ENCODE peak calls at places on chromosomes 5 and 9, in five cellular contexts. C, T, W, V and F are unnamed samples. For H3K4me1, the result is how much of the 10 kb centered on the place peaks cover.

GRCh38 chr5:35922468-35922867 is 16.0 kb downstream of the CAPSL start:
- DNase-seq in C (no peak), T (no peak), W (no peak), V (no peak), F (no peak)

GRCh38 chr5:42807722-42808447 is 3.8 kb downstream of the SELENOP start:
- DNase-seq in C (no peak), T (no peak), W (no peak), V (no peak), F (no peak)

GRCh38 chr5:157549283-157549629 is 26.3 kb downstream of the ADAM19 start:
- DNase-seq in C (no peak), T (peak), W (no peak), V (no peak), F (peak)

GRCh38 chr5:81081461-81081835 is 121.3 kb downstream of the RASGRF2 start:
- DNase-seq in C (no peak), T (no peak), W (no peak), V (no peak), F (no peak)

GRCh38 chr5:158410976-158411375 is 552.0 kb upstream of the CLINT1 start:
- DNase-seq in C (no peak), T (peak), W (no peak), V (no peak), F (no peak)

GRCh38 chr5:102749416-102750021 is 5.6 kb upstream of the PAM start:
- DNase-seq in C (peak), T (no peak), W (no peak), V (no peak), F (no peak)

GRCh38 chr9:129777769-129778130 is 24.9 kb upstream of the PTGES start:
- DNase-seq in C (no peak), T (no peak), W (no peak), V (no peak), F (no peak)

GRCh38 chr5:14980698-14981097 is 109.1 kb upstream of the ANKH start:
- DNase-seq in C (no peak), T (no peak), W (no peak), V (no peak), F (no peak)

GRCh38 chr5:152711996-152712395 is 306.9 kb upstream of the NMUR2 start:
- DNase-seq in C (no peak), T (peak), W (no peak), V (no peak), F (no peak)

GRCh38 chr9:110015759-110016158 is 192.2 kb downstream of the C9orf152 start:
- DNase-seq in C (peak), T (peak), W (no peak), V (no peak), F (peak)

GRCh38 chr5:127848098-127848497 is 144.9 kb downstream of the CCDC192 start:
- DNase-seq in C (no peak), T (no peak), W (no peak), V (no peak), F (no peak)

GRCh38 chr9:20144255-20144654 is 355.4 kb upstream of the SLC24A2 start:
- DNase-seq in C (no peak), T (no peak), W (no peak), V (peak), F (no peak)

GRCh38 chr5:153187503-153187902 is 303.0 kb upstream of the GRIA1 start:
- DNase-seq in C (no peak), T (no peak), W (no peak), V (no peak), F (no peak)

GRCh38 chr9:127319366-127320121 is 55.0 kb downstream of the GARNL3 start:
- DNase-seq in C (no peak), T (no peak), W (no peak), V (no peak), F (no peak)

DNA sequence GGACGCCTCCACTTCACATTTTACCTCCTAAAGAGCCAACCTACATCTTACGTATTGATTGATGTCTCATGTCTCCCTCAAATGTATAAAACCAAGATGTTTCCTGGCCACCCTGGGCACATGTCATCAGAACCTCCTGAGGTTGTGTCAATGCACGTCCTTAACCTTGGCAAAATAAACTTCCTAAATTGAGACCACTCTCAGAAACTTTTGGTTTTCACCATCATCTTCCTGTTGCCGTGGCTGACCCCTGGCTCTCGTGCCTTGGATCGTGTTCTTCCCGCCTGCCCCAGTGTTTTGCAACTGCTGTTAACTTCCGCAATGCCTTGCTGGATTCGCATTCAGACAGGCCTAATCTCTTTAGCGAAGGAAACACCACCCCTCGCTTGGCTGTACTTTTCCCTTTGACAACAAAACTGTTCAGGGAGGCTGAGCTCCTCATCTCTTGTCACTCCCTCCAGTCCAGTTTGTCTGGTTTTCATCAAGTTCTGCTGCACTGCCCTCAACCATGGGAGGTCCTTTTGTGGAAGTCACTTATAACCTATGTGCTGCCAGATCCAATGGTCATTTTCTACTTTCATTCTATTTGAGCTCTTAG is 1.2 kb upstream of the DAP start:
- DNase-seq in C (no peak), T (no peak), W (no peak), V (peak), F (peak)
- H3K9ac ChIP-seq in C (no peak), T (no peak), W (no peak), V (no peak), F (no peak)

GRCh38 chr5:138354387-138354786 is 1.9 kb downstream of the KDM3B start:
- DNase-seq in C (no peak), T (no peak), W (no peak), V (peak), F (no peak)

GRCh38 chr5:138352071-138352721 is at the start of gene KDM3B:
- DNase-seq in C (peak), T (peak), W (peak), V (peak), F (peak)

GRCh38 chr5:138353550-138353893 is 1.0 kb downstream of the KDM3B start:
- DNase-seq in C (no peak), T (peak), W (peak), V (no peak), F (no peak)

GRCh38 chr5:138351517-138351916 is 968 bp upstream of the KDM3B start:
- DNase-seq in C (no peak), T (no peak), W (no peak), V (no peak), F (no peak)

GRCh38 chr5:138352722-138353549 is 451 bp downstream of the KDM3B start:
- DNase-seq in C (no peak), T (peak), W (peak), V (peak), F (peak)
- H3K4me1 ChIP-seq in C (under half), T (under half), W (under half), V (under half), F (under half)

GRCh38 chr9:136544549-136545064 is 1.2 kb downstream of the NOTCH1 start:
- DNase-seq in C (no peak), T (peak), W (peak), V (peak), F (peak)

GRCh38 chr9:136545966-136546696 is at the start of gene NOTCH1:
- DNase-seq in C (peak), T (peak), W (peak), V (peak), F (peak)

GRCh38 chr9:136545065-136545965 is 533 bp downstream of the NOTCH1 start:
- DNase-seq in C (no peak), T (peak), W (peak), V (peak), F (no peak)

GRCh38 chr9:136547508-136548215 is 1.8 kb upstream of the NOTCH1 start:
- DNase-seq in C (no peak), T (no peak), W (no peak), V (no peak), F (no peak)

DNA sequence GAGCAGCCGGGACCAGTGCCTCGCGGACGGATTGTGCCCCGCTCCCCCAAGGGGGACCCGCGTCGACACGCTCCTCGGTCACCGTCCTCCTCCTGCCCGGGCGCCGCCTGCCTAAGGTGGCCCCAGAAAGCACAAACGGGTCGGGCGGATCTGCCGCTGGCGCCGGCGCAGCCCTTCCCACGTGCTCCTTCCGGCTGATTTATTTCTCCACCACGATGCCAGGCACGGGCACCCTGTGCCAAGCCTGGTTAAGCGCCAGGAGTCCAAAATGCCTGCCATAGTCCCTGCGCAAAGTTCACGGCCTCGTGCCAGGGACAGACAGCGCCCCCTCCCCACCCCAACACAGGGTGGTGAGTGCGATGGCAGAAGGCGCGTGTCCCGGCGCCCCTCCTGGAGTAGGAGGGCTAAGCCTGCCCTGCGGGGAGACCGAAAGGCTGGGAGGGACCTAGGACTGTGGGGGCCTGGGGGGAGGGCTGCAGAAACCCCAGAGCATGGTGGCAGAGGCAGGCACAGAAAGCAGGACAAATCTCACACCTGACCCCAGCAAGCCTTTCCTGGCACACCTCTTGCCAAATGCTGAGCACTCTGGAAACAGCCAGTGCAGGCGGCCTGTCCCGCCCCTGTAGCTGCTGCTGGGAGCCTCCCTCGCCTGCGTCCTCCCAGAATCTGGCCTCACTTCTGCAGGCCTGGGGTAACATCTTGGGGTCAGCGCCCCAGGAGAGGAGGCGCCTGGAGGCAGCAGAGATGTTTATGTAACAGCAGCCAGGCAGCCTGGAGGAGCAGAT is 1.0 kb upstream of the NOTCH1 start:
- DNase-seq in C (no peak), T (peak), W (peak), V (peak), F (peak)
- TF ChIP-seq EZH2phosphoT487 in C (no peak), T (no peak), W (no peak), V (no peak), F (no peak)

GRCh38 chr5:73365301-73365853 is 83.2 kb downstream of the FOXD1 start:
- DNase-seq in C (peak), T (peak), W (no peak), V (no peak), F (peak)

GRCh38 chr5:73363911-73364730 is 84.5 kb downstream of the FOXD1 start:
- DNase-seq in C (no peak), T (peak), W (no peak), V (no peak), F (peak)

GRCh38 chr5:73369283-73369682 is 79.3 kb downstream of the FOXD1 start:
- DNase-seq in C (no peak), T (peak), W (no peak), V (no peak), F (no peak)

GRCh38 chr5:73367650-73368049 is 80.9 kb downstream of the FOXD1 start:
- DNase-seq in C (no peak), T (peak), W (no peak), V (no peak), F (peak)

DNA sequence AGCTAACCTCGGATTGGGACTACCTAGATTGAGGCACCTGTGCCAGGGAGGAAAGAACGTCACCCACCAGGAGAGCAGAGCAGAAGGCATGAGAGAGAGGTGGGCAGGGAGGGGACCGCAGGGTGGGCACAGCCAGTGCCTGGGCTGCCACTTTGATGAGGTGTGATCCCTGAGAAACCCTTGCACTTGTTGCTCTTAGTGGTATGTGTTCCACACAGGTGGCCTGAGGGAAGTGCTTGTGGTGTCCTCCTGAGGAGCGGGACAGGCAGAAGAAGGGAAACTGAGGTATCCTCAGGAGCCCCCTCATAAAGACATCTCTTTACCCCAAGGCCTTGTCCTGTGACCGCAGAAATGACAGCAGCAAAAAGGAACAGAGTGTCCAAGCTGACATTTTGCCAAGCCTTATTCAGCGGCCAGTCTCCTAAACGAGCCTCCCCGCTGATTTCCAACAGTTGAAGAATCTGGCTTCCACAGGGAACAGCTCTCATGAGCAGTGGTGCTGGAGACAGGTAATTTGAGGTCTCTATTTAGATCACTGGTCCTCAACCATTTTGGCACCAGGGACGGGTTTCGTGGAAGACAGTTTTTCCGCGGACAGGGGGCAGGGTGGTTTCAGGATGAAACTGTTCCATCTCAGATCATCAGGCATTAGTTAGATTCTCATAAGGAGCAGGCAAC is 82.4 kb downstream of the FOXD1 start:
- DNase-seq in C (no peak), T (no peak), W (no peak), V (no peak), F (no peak)
- H3K9ac ChIP-seq in C (no peak), T (peak), W (peak), V (no peak), F (peak)

GRCh38 chr5:170747851-170748250 is 35.7 kb upstream of the GABRP start:
- DNase-seq in C (peak), T (peak), W (peak), V (peak), F (no peak)
- H3K4me1 ChIP-seq in C (under half), T (under half), W (half or more), V (under half), F (under half)

DNA sequence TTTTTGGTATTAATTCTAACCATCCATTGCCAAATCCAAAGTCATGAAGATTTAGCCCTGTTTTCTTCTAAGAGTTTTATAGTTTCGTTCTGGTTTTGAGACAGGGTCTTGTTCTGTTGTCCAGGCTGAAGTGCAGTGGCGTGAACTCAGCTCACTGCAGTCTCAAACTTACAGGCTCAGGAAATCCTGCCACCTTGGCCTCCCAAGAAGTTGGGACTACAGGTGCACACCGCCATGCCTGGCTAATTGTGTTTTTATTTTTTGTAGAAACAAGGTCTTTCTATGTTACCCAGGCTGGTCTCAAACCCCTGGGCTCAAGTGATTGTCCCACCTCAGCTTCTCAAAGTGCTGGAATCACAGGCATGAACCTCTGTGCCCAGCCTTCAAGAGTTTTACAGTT is 21.0 kb downstream of the ACTL7A start:
- DNase-seq in C (no peak), T (no peak), W (no peak), V (no peak), F (no peak)
- TF ChIP-seq EZH2phosphoT487 in C (no peak), T (no peak), W (no peak), V (no peak), F (no peak)

DNA sequence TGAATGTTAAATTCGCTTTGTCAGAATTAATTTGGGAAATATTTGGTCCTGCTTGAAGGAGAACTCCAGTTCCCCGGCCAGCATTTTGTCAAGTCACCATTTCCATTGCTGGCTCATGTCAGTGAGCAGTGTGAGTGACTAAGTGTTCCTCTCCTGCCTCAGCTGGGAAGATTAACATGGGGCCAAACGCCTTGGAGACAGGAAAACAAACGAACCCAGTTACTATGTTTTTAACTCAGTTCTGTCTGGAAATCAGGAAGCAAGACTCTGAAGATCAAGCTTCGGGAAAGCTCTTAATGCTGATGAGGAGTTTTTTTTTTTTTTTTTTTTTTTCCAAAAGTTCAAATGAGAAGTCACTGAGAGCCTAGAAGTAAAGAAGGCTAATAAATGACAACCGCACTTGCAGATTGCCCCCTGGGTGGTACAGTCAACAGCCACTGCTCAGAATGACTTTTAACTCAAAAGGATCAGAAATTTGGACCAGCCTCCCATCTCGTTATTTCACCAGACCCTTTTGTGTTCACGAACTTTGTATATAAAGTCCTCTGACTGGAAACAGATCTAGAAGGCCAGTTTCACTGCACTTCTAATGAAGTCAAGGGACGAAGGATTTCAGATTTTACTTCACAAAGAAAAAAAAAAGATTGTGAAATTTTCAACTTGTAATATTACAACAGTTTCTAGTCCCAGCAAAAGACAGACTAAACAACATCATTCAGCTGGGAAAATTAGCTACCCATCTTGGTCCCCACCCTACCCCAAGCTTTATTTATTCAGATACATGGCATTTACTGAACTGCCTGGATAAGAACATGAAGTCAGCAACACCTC is 121.3 kb downstream of the LHFPL2 start:
- DNase-seq in C (no peak), T (peak), W (no peak), V (peak), F (peak)
- H3K9ac ChIP-seq in C (no peak), T (peak), W (peak), V (no peak), F (peak)

DNA sequence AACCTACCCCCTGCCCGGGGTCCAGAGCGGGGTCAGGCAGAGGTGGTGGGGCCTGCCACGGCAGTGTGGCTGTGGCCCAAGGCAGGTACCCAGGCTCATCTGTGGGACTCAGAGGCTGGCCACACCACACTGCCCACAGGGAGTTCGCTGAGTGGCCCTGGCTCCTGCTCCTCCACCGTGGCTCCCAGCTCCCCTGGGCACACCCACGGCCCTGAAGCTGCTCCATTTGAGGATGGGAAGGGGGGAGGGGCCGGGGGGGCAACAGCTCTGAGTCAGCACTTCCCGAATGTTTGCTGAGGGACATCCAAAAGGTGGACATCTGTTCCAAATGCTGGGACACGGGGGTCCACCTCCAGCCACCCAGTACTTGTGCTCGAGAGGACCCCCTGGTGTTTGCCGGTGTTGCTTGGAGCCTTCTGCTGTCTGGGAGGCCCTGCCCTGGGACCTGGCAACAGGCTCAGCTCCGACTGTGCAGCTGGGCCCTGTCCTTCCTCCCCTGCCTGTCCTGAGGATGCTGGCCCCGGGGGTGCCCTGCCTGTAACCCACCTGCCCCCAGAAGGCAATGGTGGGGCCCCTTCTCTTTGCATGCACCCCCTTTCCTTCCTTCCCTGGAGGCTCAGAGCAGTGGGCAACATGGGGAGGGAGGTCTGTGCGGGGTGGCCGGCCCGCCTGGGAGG is 2.5 kb upstream of the NRARP start:
- DNase-seq in C (no peak), T (no peak), W (peak), V (peak), F (no peak)
- H3K4me1 ChIP-seq in C (under half), T (under half), W (under half), V (half or more), F (under half)

GRCh38 chr5:169945831-169946261 is 34.4 kb downstream of the INSYN2B start:
- DNase-seq in C (no peak), T (peak), W (peak), V (peak), F (peak)

GRCh38 chr5:169944922-169945675 is 35.2 kb downstream of the INSYN2B start:
- DNase-seq in C (no peak), T (peak), W (no peak), V (no peak), F (no peak)

GRCh38 chr5:169944115-169944514 is 36.2 kb downstream of the INSYN2B start:
- DNase-seq in C (no peak), T (no peak), W (no peak), V (no peak), F (no peak)

GRCh38 chr5:169950333-169950732 is 30.0 kb downstream of the INSYN2B start:
- DNase-seq in C (no peak), T (no peak), W (no peak), V (no peak), F (no peak)

DNA sequence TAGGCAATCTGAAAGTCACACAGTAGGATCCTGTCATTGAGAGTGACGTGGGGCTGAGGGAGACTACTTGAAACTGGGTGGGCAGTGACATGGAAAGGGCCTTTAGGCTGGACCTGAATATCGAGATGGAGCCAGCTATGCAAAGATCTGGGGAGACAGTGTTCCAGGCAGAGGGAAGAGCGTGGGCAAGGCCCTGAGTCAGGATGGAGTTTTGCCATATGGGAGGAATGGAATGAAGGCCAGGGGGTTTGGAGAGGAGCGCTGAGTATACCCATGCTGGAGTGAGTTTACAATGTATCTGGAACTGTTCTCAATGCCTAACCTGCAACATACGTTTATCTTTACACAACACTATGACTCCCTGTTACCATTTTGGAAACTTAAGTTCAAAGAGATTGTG is 33.6 kb downstream of the INSYN2B start:
- DNase-seq in C (no peak), T (peak), W (no peak), V (no peak), F (no peak)
- TF ChIP-seq EZH2phosphoT487 in C (no peak), T (no peak), W (no peak), V (no peak), F (no peak)